ENCODE peak calls at places on chromosomes 13 and 19, in nine cellular contexts. One of them, this sample, is unnamed.

GRCh38 chr19:40533508-40533907 is 43.2 kb upstream of the SHKBP1 start:
- DNase-seq in AG20443: no peak
- DNase-seq in nucleus accumbens: no peak
- DNase-seq in Daoy: no peak
- DNase-seq in foreskin fibroblast: no peak
- DNase-seq in astrocyte of the spinal cord: no peak
- DNase-seq in HCEC 1CT: no peak
- DNase-seq in A172: no peak
- DNase-seq in NCI-H446: no peak
- DNase-seq in this sample: no peak

GRCh38 chr13:99442273-99442895 is 58.9 kb upstream of the TM9SF2 start:
- DNase-seq in AG20443: peak; percentile 60
- DNase-seq in NCI-H446: peak; percentile 57
- DNase-seq in Daoy: peak; percentile 21
- DNase-seq in HCEC 1CT: peak; percentile 35
- DNase-seq in nucleus accumbens: no peak
- DNase-seq in A172: peak; percentile 47
- DNase-seq in astrocyte of the spinal cord: peak; percentile 49
- DNase-seq in foreskin fibroblast: no peak
- DNase-seq in this sample: no peak

GRCh38 chr19:33139165-33139564 is 7.3 kb downstream of the WDR88 start:
- DNase-seq in A172: no peak
- DNase-seq in HCEC 1CT: no peak
- DNase-seq in astrocyte of the spinal cord: no peak
- DNase-seq in NCI-H446: no peak
- DNase-seq in Daoy: no peak
- DNase-seq in nucleus accumbens: no peak
- DNase-seq in AG20443: no peak
- DNase-seq in foreskin fibroblast: no peak
- DNase-seq in this sample: no peak

GRCh38 chr19:47186337-47187022 is 44.5 kb downstream of the BBC3 start:
- DNase-seq in A172: no peak
- DNase-seq in AG20443: no peak
- DNase-seq in foreskin fibroblast: no peak
- DNase-seq in astrocyte of the spinal cord: no peak
- DNase-seq in HCEC 1CT: no peak
- DNase-seq in Daoy: no peak
- DNase-seq in nucleus accumbens: no peak
- DNase-seq in NCI-H446: no peak
- DNase-seq in this sample: no peak

GRCh38 chr19:33734913-33735312 is 61.8 kb upstream of the KCTD15 start:
- DNase-seq in HCEC 1CT: no peak
- DNase-seq in foreskin fibroblast: no peak
- DNase-seq in A172: no peak
- DNase-seq in AG20443: no peak
- DNase-seq in astrocyte of the spinal cord: no peak
- DNase-seq in Daoy: no peak
- DNase-seq in nucleus accumbens: no peak
- DNase-seq in NCI-H446: peak; percentile 79
- DNase-seq in this sample: no peak

GRCh38 chr19:4730740-4731171 is 7.1 kb upstream of the DPP9 start:
- DNase-seq in AG20443: peak; percentile 36
- DNase-seq in nucleus accumbens: no peak
- DNase-seq in NCI-H446: peak; percentile 22
- DNase-seq in HCEC 1CT: no peak
- DNase-seq in foreskin fibroblast: no peak
- DNase-seq in Daoy: peak; percentile 55
- DNase-seq in A172: no peak
- DNase-seq in astrocyte of the spinal cord: no peak
- DNase-seq in this sample: no peak

GRCh38 chr13:33740134-33740538 is 77.8 kb upstream of the RFC3 start:
- DNase-seq in HCEC 1CT: peak; percentile 65
- DNase-seq in nucleus accumbens: no peak
- DNase-seq in foreskin fibroblast: peak; percentile 10
- DNase-seq in Daoy: peak; percentile 3
- DNase-seq in AG20443: peak; percentile 64
- DNase-seq in A172: peak; percentile 70
- DNase-seq in astrocyte of the spinal cord: peak; percentile 52
- DNase-seq in NCI-H446: no peak
- DNase-seq in this sample: peak; percentile 24

GRCh38 chr13:109973279-109973678 is 186.9 kb upstream of the IRS2 start:
- DNase-seq in HCEC 1CT: no peak
- DNase-seq in A172: no peak
- DNase-seq in NCI-H446: no peak
- DNase-seq in Daoy: no peak
- DNase-seq in foreskin fibroblast: no peak
- DNase-seq in astrocyte of the spinal cord: no peak
- DNase-seq in nucleus accumbens: no peak
- DNase-seq in AG20443: no peak
- DNase-seq in this sample: no peak

GRCh38 chr13:110633776-110634175 is 18.4 kb downstream of the NAXD start:
- DNase-seq in astrocyte of the spinal cord: no peak
- DNase-seq in HCEC 1CT: no peak
- DNase-seq in AG20443: no peak
- DNase-seq in A172: no peak
- DNase-seq in nucleus accumbens: no peak
- DNase-seq in NCI-H446: no peak
- DNase-seq in Daoy: no peak
- DNase-seq in foreskin fibroblast: no peak
- DNase-seq in this sample: no peak

GRCh38 chr19:46812898-46813569 is 24.6 kb upstream of the SLC1A5 start:
- DNase-seq in nucleus accumbens: no peak
- DNase-seq in AG20443: peak; percentile 4
- DNase-seq in A172: no peak
- DNase-seq in astrocyte of the spinal cord: no peak
- DNase-seq in foreskin fibroblast: no peak
- DNase-seq in HCEC 1CT: no peak
- DNase-seq in NCI-H446: no peak
- DNase-seq in Daoy: no peak
- DNase-seq in this sample: no peak

GRCh38 chr13:42807866-42808265 is 26.5 kb downstream of the FAM216B start:
- DNase-seq in foreskin fibroblast: peak; percentile 62
- DNase-seq in nucleus accumbens: no peak
- DNase-seq in astrocyte of the spinal cord: peak; percentile 27
- DNase-seq in Daoy: no peak
- DNase-seq in A172: peak; percentile 37
- DNase-seq in HCEC 1CT: peak; percentile 83
- DNase-seq in AG20443: peak; percentile 29
- DNase-seq in NCI-H446: no peak
- DNase-seq in this sample: no peak

GRCh38 chr19:40667602-40668001 is 22.8 kb downstream of the NUMBL start:
- DNase-seq in Daoy: no peak
- DNase-seq in astrocyte of the spinal cord: no peak
- DNase-seq in HCEC 1CT: no peak
- DNase-seq in foreskin fibroblast: no peak
- DNase-seq in nucleus accumbens: no peak
- DNase-seq in AG20443: no peak
- DNase-seq in A172: no peak
- DNase-seq in NCI-H446: no peak
- DNase-seq in this sample: no peak

GRCh38 chr19:3818479-3818878 is 32.3 kb upstream of the MATK start:
- DNase-seq in foreskin fibroblast: no peak
- DNase-seq in NCI-H446: no peak
- DNase-seq in astrocyte of the spinal cord: peak; percentile 6
- DNase-seq in HCEC 1CT: peak; percentile 31
- DNase-seq in nucleus accumbens: no peak
- DNase-seq in A172: peak; percentile 74
- DNase-seq in AG20443: peak; percentile 70
- DNase-seq in Daoy: peak; percentile 62
- DNase-seq in this sample: peak; percentile 5

GRCh38 chr13:40181203-40181845 is 485.1 kb downstream of the FOXO1 start:
- DNase-seq in astrocyte of the spinal cord: peak; percentile 59
- DNase-seq in nucleus accumbens: no peak
- DNase-seq in Daoy: peak; percentile 64
- DNase-seq in NCI-H446: no peak
- DNase-seq in A172: no peak
- DNase-seq in AG20443: peak; percentile 30
- DNase-seq in foreskin fibroblast: peak; percentile 43
- DNase-seq in HCEC 1CT: peak; percentile 28
- DNase-seq in this sample: peak; percentile 86